ENCODE peak calls at places on chromosomes 16 and 17, in five cellular contexts. J, F, R, P and C are unnamed samples. For H3K27me3 and H3K4me1, the result is how much of the 10 kb centered on the place peaks cover.

GRCh38 chr16:53131363-53132071 is 76.7 kb downstream of the CHD9 start:
- DNase-seq in J (peak), F (peak), R (peak), P (no peak), C (peak)

GRCh38 chr17:14427914-14428639 is 127.2 kb downstream of the HS3ST3B1 start:
- DNase-seq in J (no peak), F (no peak), R (peak), P (no peak), C (no peak)

GRCh38 chr16:24580665-24581064 is 41.3 kb downstream of the RBBP6 start:
- DNase-seq in J (no peak), F (no peak), R (no peak), P (peak), C (no peak)

GRCh38 chr16:78437352-78437968 is 338.0 kb downstream of the WWOX start:
- DNase-seq in J (peak), F (no peak), R (peak), P (no peak), C (no peak)

GRCh38 chr16:11556214-11556819 is 30.4 kb downstream of the LITAF start:
- DNase-seq in J (no peak), F (no peak), R (no peak), P (no peak), C (no peak)

GRCh38 chr16:2022723-2023097 is 3.1 kb downstream of the NPW start:
- DNase-seq in J (peak), F (no peak), R (no peak), P (peak), C (no peak)

GRCh38 chr17:37284198-37284597 is 91.6 kb upstream of the C17orf78 start:
- DNase-seq in J (no peak), F (no peak), R (peak), P (no peak), C (no peak)

GRCh38 chr17:68288375-68288774 is 2.6 kb downstream of the SLC16A6 start:
- DNase-seq in J (no peak), F (peak), R (no peak), P (no peak), C (no peak)

GRCh38 chr16:86227801-86228200 is 282.5 kb upstream of the FOXF1 start:
- DNase-seq in J (no peak), F (no peak), R (no peak), P (peak), C (no peak)

GRCh38 chr17:62674841-62675240 is 47.4 kb downstream of the MRC2 start:
- DNase-seq in J (no peak), F (no peak), R (no peak), P (no peak), C (no peak)

GRCh38 chr16:19859603-19860002 is 25.0 kb downstream of the GPRC5B start:
- DNase-seq in J (no peak), F (no peak), R (no peak), P (no peak), C (no peak)

GRCh38 chr16:27334874-27335273 is 21.1 kb downstream of the IL4R start:
- DNase-seq in J (no peak), F (no peak), R (no peak), P (no peak), C (no peak)

GRCh38 chr17:63387941-63388340 is 58.2 kb downstream of the CYB561 start:
- DNase-seq in J (no peak), F (no peak), R (no peak), P (no peak), C (peak)

GRCh38 chr16:53207810-53208752 is 153.3 kb downstream of the CHD9 start:
- DNase-seq in J (peak), F (peak), R (peak), P (peak), C (peak)

GRCh38 chr16:84822990-84823389 is 3.2 kb downstream of the CRISPLD2 start:
- DNase-seq in J (no peak), F (no peak), R (no peak), P (no peak), C (no peak)

GRCh38 chr16:28974437-28975157 is at the start of gene SPNS1:
- DNase-seq in J (peak), F (peak), R (peak), P (peak), C (peak)

GRCh38 chr17:10192963-10193362 is 5.4 kb downstream of the GAS7 start:
- DNase-seq in J (no peak), F (no peak), R (no peak), P (peak), C (no peak)

GRCh38 chr17:69575346-69575761 is 160.9 kb downstream of the MAP2K6 start:
- DNase-seq in J (no peak), F (no peak), R (no peak), P (peak), C (no peak)

GRCh38 chr16:12535535-12536411 is 267.9 kb downstream of the CPPED1 start:
- DNase-seq in J (no peak), F (no peak), R (peak), P (no peak), C (no peak)

GRCh38 chr17:67421869-67422273 is 44.8 kb downstream of the PITPNC1 start:
- DNase-seq in J (no peak), F (no peak), R (peak), P (peak), C (peak)

GRCh38 chr16:2214721-2214970 is at the start of gene PGP:
- DNase-seq in J (no peak), F (no peak), R (no peak), P (no peak), C (no peak)

GRCh38 chr17:43695968-43696865 is 34.5 kb upstream of the MEOX1 start:
- DNase-seq in J (peak), F (peak), R (no peak), P (peak), C (no peak)

GRCh38 chr16:85335584-85336492 is 223.6 kb upstream of the CIBAR2 start:
- DNase-seq in J (no peak), F (no peak), R (no peak), P (no peak), C (no peak)

GRCh38 chr17:45428954-45429337 is 3.7 kb downstream of the ARHGAP27 start:
- DNase-seq in J (no peak), F (no peak), R (no peak), P (no peak), C (no peak)

DNA sequence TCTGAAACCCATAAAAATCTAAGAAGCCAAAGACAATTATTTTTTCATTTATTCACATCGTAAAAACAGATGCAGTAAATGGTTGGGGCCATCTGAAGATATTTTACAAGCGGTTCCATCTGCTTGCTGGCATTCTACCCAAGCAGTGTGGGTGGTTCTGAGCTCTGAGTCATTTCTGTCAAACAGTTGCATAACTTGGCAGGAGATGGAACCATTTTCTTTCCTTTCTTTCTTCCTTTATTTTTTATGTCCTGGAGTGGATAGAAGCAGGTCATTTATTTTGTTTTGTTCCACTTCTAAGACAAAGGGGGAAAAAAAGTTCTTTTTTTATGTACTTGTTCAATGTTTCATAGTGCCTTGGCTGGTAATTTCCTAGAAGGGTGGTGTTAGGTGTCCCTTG is 1151.9 kb upstream of the GOT2 start:
- DNase-seq in J (peak), F (no peak), R (no peak), P (peak), C (peak)
- H3K27me3 ChIP-seq in J (under half), F (under half), R (under half), P (under half), C (under half)

GRCh38 chr16:4323845-4324478 is 8.1 kb downstream of the GLIS2 start:
- DNase-seq in J (peak), F (peak), R (no peak), P (no peak), C (no peak)
- H3K4me1 ChIP-seq in J (half or more), F (half or more), R (under half), P (under half), C (under half)

GRCh38 chr17:73455767-73456166 is 144.0 kb upstream of the CDC42EP4 start:
- DNase-seq in J (no peak), F (no peak), R (no peak), P (no peak), C (no peak)

GRCh38 chr17:73458191-73458590 is 146.4 kb upstream of the CDC42EP4 start:
- DNase-seq in J (no peak), F (no peak), R (no peak), P (no peak), C (peak)

GRCh38 chr17:73462830-73463229 is 151.0 kb upstream of the CDC42EP4 start:
- DNase-seq in J (no peak), F (no peak), R (no peak), P (no peak), C (no peak)

GRCh38 chr17:73464447-73464846 is 152.6 kb upstream of the CDC42EP4 start:
- DNase-seq in J (no peak), F (no peak), R (no peak), P (no peak), C (no peak)

DNA sequence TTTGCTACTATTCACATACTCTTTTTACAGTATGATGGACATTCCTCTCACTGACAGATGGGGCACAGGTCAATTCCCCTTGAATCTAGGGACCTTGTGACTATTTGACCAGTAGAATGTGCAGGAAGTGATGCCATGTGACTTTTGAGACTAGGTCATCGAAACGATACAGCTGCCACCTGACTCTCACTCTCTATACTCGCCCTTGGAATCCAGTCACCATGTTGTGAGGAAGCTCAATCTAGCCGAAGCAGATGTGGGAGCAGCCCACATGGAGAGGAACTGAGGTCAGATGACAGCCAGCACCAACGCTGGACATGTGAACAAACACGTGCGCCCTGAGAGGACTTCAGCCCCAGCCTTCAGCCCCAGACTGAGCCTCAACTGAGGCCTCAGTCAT is 148.2 kb upstream of the CDC42EP4 start:
- DNase-seq in J (no peak), F (no peak), R (no peak), P (no peak), C (no peak)
- H3K27me3 ChIP-seq in J (under half), F (under half), R (under half), P (under half), C (under half)

GRCh38 chr17:35044181-35044580 is 19.3 kb downstream of the RFFL start:
- DNase-seq in J (no peak), F (no peak), R (no peak), P (no peak), C (no peak)
- H3K4me1 ChIP-seq in J (under half), F (under half), R (half or more), P (under half), C (under half)

DNA sequence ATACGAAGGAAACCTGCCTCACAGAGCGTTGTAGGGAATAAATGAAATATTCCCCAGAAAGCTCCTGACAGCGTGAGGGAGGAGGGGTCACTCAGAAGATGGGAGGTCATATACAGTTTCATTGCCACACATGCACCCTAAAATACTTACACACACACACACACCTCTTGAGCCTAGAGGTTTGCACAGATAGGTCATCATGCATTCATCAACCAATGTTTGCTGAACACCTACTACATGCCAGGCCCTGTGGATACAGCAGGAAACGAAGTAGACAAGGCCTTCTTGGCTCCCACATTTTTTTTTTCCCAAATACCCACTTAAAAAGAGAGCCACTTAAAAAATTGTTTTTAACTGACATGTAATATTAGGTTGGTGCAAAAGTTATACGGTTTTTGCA is 907 bp upstream of the PLLP start:
- DNase-seq in J (no peak), F (no peak), R (no peak), P (no peak), C (no peak)
- H3K27me3 ChIP-seq in J (under half), F (under half), R (under half), P (under half), C (under half)

DNA sequence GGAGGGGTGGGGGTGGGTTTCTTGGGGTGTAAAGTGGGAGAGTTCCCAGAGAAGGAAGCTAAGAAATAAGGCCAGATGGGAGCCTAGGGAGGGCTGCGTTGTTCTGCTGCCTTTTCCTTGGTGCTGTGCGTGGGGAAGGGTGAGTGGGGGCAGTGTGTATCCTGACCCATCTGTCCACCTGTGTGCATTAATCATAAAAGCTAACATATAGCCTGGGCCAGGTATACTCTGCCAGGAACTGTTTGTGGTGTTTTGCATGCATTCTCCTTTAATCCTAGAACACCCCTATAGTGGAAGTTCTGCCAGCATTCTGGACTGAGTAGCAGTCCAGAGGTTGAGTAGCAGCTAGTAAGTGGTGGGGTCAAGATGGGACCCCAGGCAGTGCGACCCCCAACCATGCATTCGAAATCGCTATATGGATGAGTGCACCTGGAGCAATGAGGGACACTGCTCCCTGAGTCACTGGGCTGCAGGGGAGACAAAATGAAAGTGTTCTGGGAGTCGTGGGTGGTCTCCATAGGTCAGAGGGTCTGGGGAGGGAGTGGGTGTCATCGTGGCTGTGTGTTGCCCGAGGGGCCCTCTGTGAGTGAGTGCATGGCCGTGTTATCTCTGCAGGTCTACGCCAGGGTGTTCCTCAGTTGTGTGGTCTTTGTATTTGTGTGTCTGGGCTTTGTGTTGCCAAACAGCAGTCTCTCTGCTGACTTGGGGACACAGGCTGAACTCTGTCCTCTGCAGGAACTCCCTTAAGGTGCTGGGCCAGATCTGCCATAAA is 1.3 kb downstream of the ERBB2 start:
- DNase-seq in J (no peak), F (no peak), R (no peak), P (no peak), C (no peak)
- H3K4me1 ChIP-seq in J (under half), F (under half), R (under half), P (under half), C (under half)

DNA sequence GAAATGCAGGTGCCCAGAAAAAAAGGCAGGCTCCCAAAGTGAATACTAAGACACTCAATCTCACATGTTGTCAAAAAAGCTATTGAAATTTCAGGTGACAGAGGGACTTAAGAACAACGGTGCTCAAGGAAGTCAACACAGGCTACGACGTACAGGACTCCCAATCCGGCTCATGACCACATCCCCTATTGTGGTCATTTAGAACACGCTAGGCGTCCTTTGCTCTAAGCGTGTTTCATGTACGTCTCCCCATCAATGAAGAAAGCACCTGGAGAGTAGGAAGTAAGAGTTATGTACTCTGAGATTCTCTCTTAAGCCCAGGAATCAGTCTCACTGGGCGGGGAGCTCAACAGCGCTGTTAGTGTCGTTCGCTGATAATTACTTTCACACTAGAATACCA is 94.1 kb downstream of the MRM3 start:
- DNase-seq in J (no peak), F (no peak), R (peak), P (no peak), C (no peak)
- H3K27me3 ChIP-seq in J (under half), F (under half), R (under half), P (under half), C (under half)

GRCh38 chr17:56739376-56739775 is 94.3 kb downstream of the C17orf67 start:
- DNase-seq in J (no peak), F (no peak), R (no peak), P (peak), C (no peak)
- H3K4me1 ChIP-seq in J (under half), F (under half), R (under half), P (under half), C (under half)

GRCh38 chr17:80882926-80883685 is 108.5 kb upstream of the CHMP6 start:
- DNase-seq in J (no peak), F (no peak), R (no peak), P (no peak), C (no peak)
- H3K27me3 ChIP-seq in J (under half), F (under half), R (under half), P (under half), C (under half)

DNA sequence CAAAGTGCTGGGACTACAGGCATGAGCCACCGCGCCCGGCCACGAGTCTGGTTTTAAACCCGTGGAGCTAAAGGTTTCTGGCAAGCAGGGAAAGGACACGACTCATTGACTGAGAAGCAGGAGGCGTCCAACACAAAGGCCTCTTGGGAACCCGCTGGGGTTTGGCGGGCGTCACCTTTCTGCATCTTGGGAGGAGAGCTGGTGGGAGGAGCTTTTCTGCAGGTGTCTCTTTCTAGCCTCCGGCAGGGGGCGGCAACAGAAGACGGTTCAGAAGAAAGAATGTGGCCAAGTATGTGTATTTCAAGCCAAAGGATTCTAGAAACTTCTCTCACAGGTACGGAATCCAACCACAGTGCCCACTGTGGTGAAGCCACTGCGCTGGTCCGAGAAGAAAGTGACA is 97.4 kb downstream of the MRM3 start:
- DNase-seq in J (peak), F (peak), R (peak), P (peak), C (peak)
- H3K4me1 ChIP-seq in J (under half), F (under half), R (under half), P (under half), C (under half)